ENCODE peak calls at places on chromosomes 2 and 18, in ten cellular contexts. J is stimulated activated naive CD8-positive, alpha-beta T cell treated with anti-CD3 and anti-CD28 coated beads, Interleukin-15, Interleukin-2, amounts not matched to agents 100 U/mL and 50 U/mL, for 24 hours; W is Calu3; F is NCI-H226; X is naive thymus-derived CD4-positive, alpha-beta T cell; R is HT1080; B is NCI-H748 treated with DMSO at 0.1 percent for 48 hours; T is T-cell; P is activated naive CD4-positive, alpha-beta T cell; O is LoVo. Q is an unnamed sample.

GRCh38 chr2:95099910-95100309 is 21.7 kb downstream of the MRPS5 start:
- DNase-seq in J (no peak), W (no peak), F (no peak), X (no peak), R (no peak), B (no peak), T (no peak), P (no peak), O (no peak), Q (no peak)

GRCh38 chr2:71674158-71674807 is 220.9 kb downstream of the DYSF start:
- DNase-seq in J (no peak), W (no peak), F (no peak), X (no peak), R (no peak), B (no peak), T (no peak), P (no peak), O (no peak), Q (no peak)

GRCh38 chr2:3639653-3640052 is 18.3 kb upstream of the ALLC start:
- DNase-seq in J (no peak), W (no peak), F (no peak), X (no peak), R (no peak), B (no peak), T (no peak), P (no peak), O (no peak), Q (no peak)

GRCh38 chr18:26133652-26134051 is at the start of gene PSMA8:
- DNase-seq in J (peak; percentile 43), W (no peak), F (no peak), X (peak; percentile 55), R (no peak), B (no peak), T (peak; percentile 58), P (peak; percentile 21), O (no peak), Q (peak; percentile 42)

GRCh38 chr2:159557437-159558034 is 58.8 kb downstream of the BAZ2B start:
- DNase-seq in J (no peak), W (peak; percentile 7), F (no peak), X (peak; percentile 0), R (peak; percentile 10), B (no peak), T (no peak), P (no peak), O (peak; percentile 19), Q (no peak)

GRCh38 chr2:190216829-190217228 is 102.8 kb downstream of the HIBCH start:
- DNase-seq in J (peak; percentile 12), W (peak; percentile 25), F (no peak), X (no peak), R (no peak), B (peak; percentile 76), T (no peak), P (no peak), O (peak; percentile 38), Q (no peak)

GRCh38 chr18:48794251-48794970 is 156.4 kb downstream of the SMAD7 start:
- DNase-seq in J (no peak), W (no peak), F (no peak), X (no peak), R (no peak), B (no peak), T (no peak), P (no peak), O (no peak), Q (no peak)

GRCh38 chr18:73597832-73598615 is 549.6 kb downstream of the FBXO15 start:
- DNase-seq in J (no peak), W (no peak), F (no peak), X (no peak), R (peak; percentile 72), B (no peak), T (no peak), P (no peak), O (no peak), Q (no peak)

GRCh38 chr2:227219312-227220105 is 55.1 kb downstream of the COL4A3 start:
- DNase-seq in J (no peak), W (no peak), F (no peak), X (no peak), R (no peak), B (no peak), T (no peak), P (no peak), O (no peak), Q (no peak)

GRCh38 chr2:194327196-194327888 is 1329.7 kb upstream of the SLC39A10 start:
- DNase-seq in J (no peak), W (no peak), F (no peak), X (no peak), R (no peak), B (no peak), T (no peak), P (no peak), O (no peak), Q (no peak)

GRCh38 chr2:104969564-104969963 is 68.3 kb upstream of the MRPS9 start:
- DNase-seq in J (no peak), W (peak; percentile 34), F (no peak), X (no peak), R (peak; percentile 89), B (no peak), T (no peak), P (no peak), O (peak; percentile 7), Q (no peak)

GRCh38 chr2:173288561-173288960 is 66.1 kb upstream of the CDCA7 start:
- DNase-seq in J (no peak), W (no peak), F (peak; percentile 60), X (no peak), R (peak; percentile 54), B (no peak), T (no peak), P (no peak), O (no peak), Q (no peak)

GRCh38 chr2:96734899-96735585 is 4.8 kb downstream of the LMAN2L start:
- DNase-seq in J (no peak), W (no peak), F (no peak), X (no peak), R (no peak), B (no peak), T (no peak), P (no peak), O (no peak), Q (no peak)

GRCh38 chr18:76875390-76876330 is 53.3 kb downstream of the ZNF236 start:
- DNase-seq in J (peak; percentile 43), W (peak; percentile 52), F (no peak), X (peak; percentile 33), R (peak; percentile 39), B (peak; percentile 55), T (peak; percentile 24), P (no peak), O (no peak), Q (peak; percentile 14)

GRCh38 chr2:111148925-111149324 is 28.2 kb downstream of the BCL2L11 start:
- DNase-seq in J (no peak), W (no peak), F (no peak), X (no peak), R (no peak), B (no peak), T (no peak), P (no peak), O (no peak), Q (no peak)

GRCh38 chr2:130873700-130874346 is 37.1 kb downstream of the ARHGEF4 start:
- DNase-seq in J (peak; percentile 77), W (peak; percentile 79), F (peak; percentile 27), X (peak; percentile 55), R (peak; percentile 64), B (peak; percentile 0), T (peak; percentile 64), P (peak; percentile 21), O (peak; percentile 59), Q (peak; percentile 33)

GRCh38 chr18:3264362-3264761 is 2.4 kb downstream of the MYL12B start:
- DNase-seq in J (peak; percentile 10), W (no peak), F (no peak), X (no peak), R (peak; percentile 40), B (no peak), T (no peak), P (no peak), O (no peak), Q (no peak)

Q was measured in naive B cell.